ENCODE peak calls at places on chromosomes 12 and 14, in ten cellular contexts. O, I, R, D, U, X, W, M, T and Q are unnamed samples.

GRCh38 chr14:64409509-64409908 is 21.4 kb downstream of the MTHFD1 start:
- DNase-seq in U (no peak), T (no peak), X (no peak), D (no peak), O (no peak), I (no peak), W (no peak), R (no peak), M (no peak), Q (no peak)

GRCh38 chr14:64387232-64387737 is 868 bp upstream of the MTHFD1 start:
- DNase-seq in M (no peak), D (peak), I (no peak), T (no peak), W (peak), X (no peak), O (peak), U (peak), R (peak), Q (peak)

GRCh38 chr14:23801766-23802165 is 151.8 kb upstream of the DHRS4 start:
- DNase-seq in X (no peak), T (no peak), O (no peak), I (no peak), D (no peak), W (no peak), U (no peak), M (no peak), R (no peak), Q (no peak)

GRCh38 chr12:29521951-29522350 is 24.5 kb upstream of the OVCH1 start:
- DNase-seq in T (no peak), W (no peak), O (no peak), U (peak), D (no peak), R (no peak), X (no peak), I (no peak), M (no peak), Q (no peak)

GRCh38 chr14:75981826-75982723 is at the start of gene TGFB3:
- DNase-seq in T (peak), U (peak), M (peak), X (peak), O (peak), I (no peak), W (peak), R (peak), D (peak), Q (peak)

GRCh38 chr14:30264161-30264560 is 294.8 kb upstream of the G2E3 start:
- DNase-seq in T (no peak), D (no peak), O (no peak), R (no peak), I (no peak), M (no peak), W (no peak), U (no peak), X (no peak), Q (no peak)

GRCh38 chr14:54220122-54220691 is 176.6 kb upstream of the CDKN3 start:
- DNase-seq in M (no peak), D (no peak), X (no peak), O (no peak), W (no peak), T (no peak), I (no peak), R (no peak), U (peak), Q (no peak)

GRCh38 chr12:21502164-21502496 is 541 bp downstream of the GOLT1B start:
- DNase-seq in D (peak), I (peak), R (no peak), W (peak), X (no peak), O (peak), M (no peak), U (peak), T (no peak), Q (peak)

GRCh38 chr14:74238974-74239847 is at the start of gene VSX2:
- DNase-seq in O (no peak), D (no peak), M (no peak), U (no peak), I (no peak), X (no peak), W (no peak), R (no peak), T (no peak), Q (no peak)

GRCh38 chr14:24368562-24369252 is 723 bp downstream of the NFATC4 start:
- DNase-seq in D (peak), W (peak), I (no peak), U (peak), O (peak), X (peak), M (peak), R (no peak), T (peak), Q (no peak)

GRCh38 chr14:79134346-79134745 is 964.2 kb downstream of the NRXN3 start:
- DNase-seq in U (no peak), I (no peak), D (no peak), O (no peak), T (no peak), R (no peak), M (no peak), X (no peak), W (no peak), Q (no peak)

GRCh38 chr14:92783813-92784431 is 10.2 kb upstream of the GOLGA5 start:
- DNase-seq in I (no peak), M (peak), X (no peak), W (no peak), O (peak), D (peak), R (peak), U (peak), T (peak), Q (peak)

GRCh38 chr12:122085571-122085970 is 7.0 kb downstream of the MLXIP start:
- DNase-seq in I (no peak), W (no peak), M (no peak), U (no peak), D (no peak), R (no peak), O (no peak), X (peak), T (no peak), Q (no peak)

DNA sequence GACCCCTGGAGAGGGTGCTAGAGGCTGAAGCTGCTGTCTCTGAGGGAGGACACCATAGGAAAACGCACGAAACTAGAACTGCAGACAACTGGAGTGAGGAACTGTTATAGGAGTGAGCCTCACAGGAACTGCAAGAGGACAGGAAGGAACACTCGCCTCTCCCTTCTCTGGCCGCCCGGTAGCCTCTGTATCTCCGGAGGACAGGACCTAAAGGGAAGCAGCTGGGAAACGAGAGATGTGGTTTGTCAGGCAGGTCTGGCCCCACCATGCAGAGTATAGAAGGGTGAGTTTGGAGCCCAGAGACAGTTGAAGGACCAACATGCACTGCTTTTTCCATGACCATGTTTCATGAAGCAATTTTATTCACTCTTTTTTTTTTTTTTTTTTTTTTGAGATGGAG is 127.3 kb downstream of the EFCAB11 start:
- DNase-seq in R (no peak), M (no peak), X (no peak), I (no peak), W (no peak), T (no peak), O (no peak), U (no peak), D (no peak), Q (no peak)
- TF ChIP-seq CTCF in R (no peak), M (no peak), X (no peak), I (no peak), W (no peak), T (no peak), O (no peak), U (no peak), D (no peak), Q (no peak)

DNA sequence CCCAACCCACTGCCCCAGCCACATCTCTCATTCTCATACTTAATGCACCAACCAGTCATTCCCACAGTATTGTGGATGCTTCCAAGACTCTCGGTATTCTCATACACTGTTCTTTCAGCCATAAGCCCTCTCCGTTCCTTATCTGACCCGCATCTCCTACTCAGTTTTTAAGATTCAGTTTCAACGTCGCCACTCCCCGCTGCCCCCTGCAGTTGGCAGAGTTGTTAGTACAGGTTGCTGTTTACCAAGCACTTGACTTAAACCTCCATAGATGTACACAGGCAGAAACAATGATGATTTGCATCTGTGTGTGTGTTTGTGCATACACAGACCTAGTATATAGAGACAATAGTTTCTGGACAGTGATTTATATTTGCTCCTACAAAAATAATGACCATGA is 40.2 kb downstream of the PAH start:
- DNase-seq in M (no peak), O (no peak), R (no peak), X (no peak), T (no peak), I (no peak), W (no peak), U (no peak), D (no peak), Q (no peak)
- TF ChIP-seq CTCF in M (peak), O (no peak), R (no peak), X (no peak), T (no peak), I (peak), W (no peak), U (no peak), D (no peak), Q (no peak)

GRCh38 chr12:132621657-132622435 is 3.3 kb downstream of the P2RX2 start:
- DNase-seq in M (no peak), I (no peak), D (no peak), T (no peak), U (no peak), O (no peak), W (no peak), R (no peak), X (no peak), Q (no peak)
- TF ChIP-seq CTCF in M (no peak), I (no peak), D (no peak), T (no peak), U (no peak), O (no peak), W (no peak), R (no peak), X (no peak), Q (no peak)

DNA sequence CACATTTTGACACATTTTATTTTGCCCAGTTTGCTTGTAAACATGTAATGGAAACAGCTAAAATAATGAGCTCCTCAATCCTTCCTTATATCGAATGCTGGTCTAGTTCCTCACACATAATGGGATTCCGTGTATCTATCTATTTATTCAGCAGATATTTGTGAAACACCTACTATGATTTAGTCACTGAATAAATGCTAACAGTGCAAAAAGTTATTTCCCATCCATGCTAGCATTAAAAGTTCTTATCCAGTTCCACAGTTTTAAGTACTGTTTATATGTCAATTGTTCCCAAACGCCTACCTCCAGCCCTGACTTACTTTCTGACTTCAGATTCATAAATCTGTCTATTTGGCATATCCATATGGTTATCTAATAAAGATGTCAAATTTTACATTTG is 1788.7 kb upstream of the FLRT2 start:
- DNase-seq in O (no peak), D (no peak), W (no peak), R (no peak), T (no peak), X (no peak), I (no peak), M (no peak), U (no peak), Q (no peak)
- TF ChIP-seq CTCF in O (no peak), D (no peak), W (no peak), R (no peak), T (no peak), X (no peak), I (no peak), M (no peak), U (no peak), Q (no peak)

DNA sequence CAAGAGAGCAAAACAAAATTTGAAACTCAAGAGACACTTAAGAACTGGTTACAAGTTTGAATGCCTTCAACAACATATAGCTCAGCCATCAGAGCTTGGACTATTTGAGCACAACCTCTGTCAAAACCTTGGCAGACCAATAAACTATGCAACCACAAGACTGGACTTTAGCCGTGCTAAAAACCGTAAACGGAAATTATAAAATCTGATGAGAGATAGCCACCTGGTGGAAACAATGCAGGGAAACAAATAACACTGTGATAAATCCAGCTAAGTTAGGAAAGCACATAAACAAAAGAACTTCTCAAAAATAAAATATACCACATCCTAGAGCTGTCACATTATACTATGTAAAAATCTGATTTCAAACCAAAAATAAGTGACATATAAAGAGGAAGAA is 1074.2 kb upstream of the NOVA1 start:
- DNase-seq in I (no peak), O (no peak), X (no peak), T (no peak), M (no peak), W (no peak), D (no peak), U (no peak), R (no peak), Q (no peak)
- TF ChIP-seq CTCF in I (no peak), O (no peak), X (no peak), T (no peak), M (no peak), W (no peak), D (peak), U (no peak), R (no peak), Q (no peak)

DNA sequence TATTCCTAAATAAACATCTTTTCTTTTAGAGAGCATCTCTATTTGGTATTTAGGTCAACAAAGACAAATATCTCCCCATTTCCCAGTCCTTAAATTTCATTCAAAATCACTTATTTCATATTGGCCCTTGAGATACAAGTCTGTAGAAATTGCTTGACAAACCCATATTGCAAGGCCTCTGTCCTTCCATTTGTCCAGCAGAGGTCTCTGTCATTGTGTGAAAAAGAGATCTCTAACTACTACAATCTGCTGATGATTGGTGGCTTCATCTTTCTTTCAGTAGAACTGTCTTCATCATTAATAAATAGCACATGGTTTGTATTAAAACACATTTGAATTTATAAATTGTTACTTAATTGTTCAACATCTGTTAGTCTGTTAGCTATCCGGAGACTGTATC is 252.6 kb downstream of the ACSS3 start:
- DNase-seq in W (no peak), O (no peak), D (no peak), U (no peak), X (no peak), M (no peak), I (no peak), R (no peak), T (no peak), Q (no peak)
- TF ChIP-seq CTCF in W (no peak), O (no peak), D (no peak), U (no peak), X (no peak), M (no peak), I (no peak), R (no peak), T (no peak), Q (no peak)

DNA sequence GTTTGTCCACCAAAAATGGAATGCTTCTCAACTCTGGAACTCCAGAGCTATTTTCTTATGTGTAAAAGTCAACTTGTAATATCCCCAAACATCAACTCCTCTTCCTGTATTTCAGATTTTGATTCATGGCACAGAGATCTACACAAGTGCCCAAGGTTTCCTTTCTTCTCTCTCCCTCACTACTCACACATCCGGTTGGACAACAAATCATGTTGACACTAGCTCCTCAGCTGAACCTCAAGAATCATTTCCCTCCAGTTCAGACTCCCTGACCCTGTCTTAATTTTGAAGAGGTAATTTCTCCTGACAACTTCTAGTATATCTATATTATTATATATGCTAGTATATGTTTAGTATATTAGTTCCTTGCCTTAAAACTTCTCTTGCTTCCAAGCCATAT is 485.4 kb upstream of the CCDC196 start:
- DNase-seq in I (no peak), M (no peak), O (no peak), U (no peak), W (no peak), R (no peak), D (no peak), X (no peak), T (no peak), Q (no peak)
- TF ChIP-seq CTCF in I (no peak), M (no peak), O (no peak), U (no peak), W (no peak), R (no peak), D (no peak), X (no peak), T (no peak), Q (no peak)

DNA sequence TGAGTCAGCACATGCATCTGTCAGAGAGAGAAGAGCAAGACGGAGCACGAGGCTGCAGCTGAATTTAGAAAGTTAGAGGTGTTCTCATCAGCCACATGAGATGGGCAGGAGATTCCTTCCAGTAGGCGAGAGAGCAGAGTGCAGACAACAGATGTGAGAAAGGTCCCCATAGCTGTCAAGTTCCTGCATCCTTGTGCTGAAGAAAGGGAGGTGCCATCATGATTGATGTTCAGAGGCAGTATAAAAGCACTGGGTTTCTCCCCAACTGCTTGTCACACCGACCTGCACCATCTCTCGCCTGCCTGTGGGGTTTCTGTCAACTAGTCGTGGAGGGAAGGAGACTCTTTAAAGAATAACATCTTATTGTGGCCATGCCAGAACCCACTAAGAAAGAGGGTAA is at the start of gene MYBPC1:
- DNase-seq in U (no peak), T (no peak), O (no peak), D (no peak), M (no peak), R (no peak), X (no peak), I (no peak), W (no peak), Q (no peak)
- TF ChIP-seq CTCF in U (no peak), T (no peak), O (no peak), D (no peak), M (no peak), R (no peak), X (no peak), I (no peak), W (no peak), Q (no peak)